ENCODE peak calls at places on chromosome 11, in four cellular contexts. Q is ELR, G is OCI-M1, O is Caki2. J is an unnamed sample.

GRCh38 chr11:103322861-103323260 is 213.6 kb downstream of the DYNC2H1 start:
- DNase-seq in Q (no peak), G (no peak), O (no peak), J (no peak)

GRCh38 chr11:118912742-118913410 is 12.8 kb downstream of the BCL9L start:
- DNase-seq in Q (peak), G (peak), O (peak), J (peak)

GRCh38 chr11:64186205-64187165 is 514 bp downstream of the STIP1 start:
- DNase-seq in Q (peak), G (peak), O (peak), J (no peak)

GRCh38 chr11:70763606-70764005 is 365.3 kb downstream of the CTTN start:
- DNase-seq in Q (peak), G (no peak), O (no peak), J (peak)

GRCh38 chr11:115613986-115614625 is 109.9 kb upstream of the CADM1 start:
- DNase-seq in Q (peak), G (no peak), O (peak), J (peak)

GRCh38 chr11:65992056-65992455 is 9.9 kb downstream of the EIF1AD start:
- DNase-seq in Q (no peak), G (no peak), O (no peak), J (no peak)

GRCh38 chr11:477042-477715 is 27.1 kb downstream of the PTDSS2 start:
- DNase-seq in Q (no peak), G (no peak), O (no peak), J (no peak)

GRCh38 chr11:102451693-102452460 is 688 bp downstream of the TMEM123 start:
- DNase-seq in Q (peak), G (peak), O (peak), J (peak)

GRCh38 chr11:74726547-74727182 is 4.6 kb downstream of the CHRDL2 start:
- DNase-seq in Q (peak), G (peak), O (peak), J (peak)

GRCh38 chr11:4453118-4453517 is 4.0 kb downstream of the OR52K2 start:
- DNase-seq in Q (no peak), G (no peak), O (no peak), J (no peak)

GRCh38 chr11:86245369-86246292 is 1.1 kb downstream of the EED start:
- DNase-seq in Q (peak), G (peak), O (no peak), J (no peak)

GRCh38 chr11:120068114-120068573 is 69.8 kb downstream of the TRIM29 start:
- DNase-seq in Q (peak), G (peak), O (no peak), J (peak)

GRCh38 chr11:75384438-75385080 is 14.8 kb upstream of the RPS3 start:
- DNase-seq in Q (peak), G (peak), O (peak), J (peak)

GRCh38 chr11:110199184-110199981 is 97.0 kb downstream of the RDX start:
- DNase-seq in Q (no peak), G (no peak), O (no peak), J (peak)

GRCh38 chr11:102837646-102838045 is 5.8 kb downstream of the MMP3 start:
- DNase-seq in Q (no peak), G (no peak), O (no peak), J (no peak)

GRCh38 chr11:45052361-45052760 is 94.1 kb upstream of the PRDM11 start:
- DNase-seq in Q (no peak), G (no peak), O (no peak), J (no peak)

GRCh38 chr11:68977781-68978625 is 2.8 kb downstream of the MRGPRD start:
- DNase-seq in Q (no peak), G (no peak), O (no peak), J (no peak)

GRCh38 chr11:33317662-33318061 is 60.5 kb downstream of the HIPK3 start:
- DNase-seq in Q (peak), G (no peak), O (no peak), J (peak)

GRCh38 chr11:111049131-111049530 is 196.4 kb upstream of the POU2AF2 start:
- DNase-seq in Q (no peak), G (no peak), O (no peak), J (no peak)

GRCh38 chr11:31690041-31690440 is 121.1 kb downstream of the PAX6 start:
- DNase-seq in Q (no peak), G (no peak), O (no peak), J (no peak)

GRCh38 chr11:9150501-9150900 is 59.1 kb upstream of the SCUBE2 start:
- DNase-seq in Q (peak), G (no peak), O (no peak), J (peak)

GRCh38 chr11:48093795-48094642 is 113.7 kb downstream of the PTPRJ start:
- DNase-seq in Q (no peak), G (peak), O (no peak), J (peak)

GRCh38 chr11:94740083-94740974 is 27.8 kb upstream of the AMOTL1 start:
- DNase-seq in Q (peak), G (no peak), O (no peak), J (peak)

GRCh38 chr11:43419460-43419859 is 60.7 kb downstream of the TTC17 start:
- DNase-seq in Q (peak), G (peak), O (peak), J (peak)

GRCh38 chr11:128207861-128208321 is 379.5 kb downstream of the ETS1 start:
- DNase-seq in Q (peak), G (no peak), O (peak), J (peak)

J was measured in PC-3.